ENCODE peak calls at places on chromosomes 4 and X, in nine cellular contexts. One of them, this sample, is unnamed.
A peak's percentile ranks its signal among the peaks of the same experiment; 100 is the strongest.

GRCh38 chr4:13917010-13917409 is 289.5 kb upstream of the BOD1L1 start:
- DNase-seq in hypothalamus: no peak
- DNase-seq in T-helper 2 cell: no peak
- DNase-seq in anterior cingulate cortex: no peak
- DNase-seq in cardiac muscle cell: peak; percentile 41
- DNase-seq in retina: no peak
- DNase-seq in islet precursor cell: no peak
- DNase-seq in substantia nigra: no peak
- DNase-seq in iris pigment epithelial cell: peak; percentile 69
- DNase-seq in this sample: peak; percentile 64

GRCh38 chr4:101244349-101244748 is 103.0 kb downstream of the PPP3CA start:
- DNase-seq in hypothalamus: no peak
- DNase-seq in T-helper 2 cell: no peak
- DNase-seq in anterior cingulate cortex: no peak
- DNase-seq in cardiac muscle cell: no peak
- DNase-seq in retina: no peak
- DNase-seq in islet precursor cell: no peak
- DNase-seq in substantia nigra: no peak
- DNase-seq in iris pigment epithelial cell: no peak
- DNase-seq in this sample: no peak

GRCh38 chr4:155666701-155667537 is at the start of gene GUCY1A1:
- DNase-seq in hypothalamus: no peak
- DNase-seq in T-helper 2 cell: no peak
- DNase-seq in anterior cingulate cortex: peak; percentile 45
- DNase-seq in cardiac muscle cell: peak; percentile 19
- DNase-seq in retina: peak; percentile 93
- DNase-seq in islet precursor cell: peak; percentile 88
- DNase-seq in substantia nigra: peak; percentile 27
- DNase-seq in iris pigment epithelial cell: peak; percentile 30
- DNase-seq in this sample: peak; percentile 43

GRCh38 chr4:57064811-57065711 is 45.1 kb downstream of the IGFBP7 start:
- DNase-seq in hypothalamus: no peak
- DNase-seq in T-helper 2 cell: no peak
- DNase-seq in anterior cingulate cortex: no peak
- DNase-seq in cardiac muscle cell: peak; percentile 87
- DNase-seq in retina: no peak
- DNase-seq in islet precursor cell: no peak
- DNase-seq in substantia nigra: no peak
- DNase-seq in iris pigment epithelial cell: peak; percentile 96
- DNase-seq in this sample: peak; percentile 81

GRCh38 chrX:70924294-70924693 is 6.6 kb downstream of the SLC7A3 start:
- DNase-seq in hypothalamus: no peak
- DNase-seq in T-helper 2 cell: no peak
- DNase-seq in anterior cingulate cortex: no peak
- DNase-seq in cardiac muscle cell: no peak
- DNase-seq in retina: no peak
- DNase-seq in islet precursor cell: no peak
- DNase-seq in substantia nigra: no peak
- DNase-seq in iris pigment epithelial cell: no peak
- DNase-seq in this sample: no peak

GRCh38 chr4:100095729-100096595 is 94.3 kb downstream of the DDIT4L start:
- DNase-seq in hypothalamus: no peak
- DNase-seq in T-helper 2 cell: peak; percentile 5
- DNase-seq in anterior cingulate cortex: peak; percentile 25
- DNase-seq in cardiac muscle cell: peak; percentile 88
- DNase-seq in retina: peak; percentile 39
- DNase-seq in islet precursor cell: peak; percentile 92
- DNase-seq in substantia nigra: no peak
- DNase-seq in iris pigment epithelial cell: peak; percentile 87
- DNase-seq in this sample: peak; percentile 61

GRCh38 chr4:59243038-59243437 is 1957.1 kb upstream of the ADGRL3 start:
- DNase-seq in hypothalamus: no peak
- DNase-seq in T-helper 2 cell: no peak
- DNase-seq in anterior cingulate cortex: no peak
- DNase-seq in cardiac muscle cell: no peak
- DNase-seq in retina: no peak
- DNase-seq in islet precursor cell: no peak
- DNase-seq in substantia nigra: no peak
- DNase-seq in iris pigment epithelial cell: no peak
- DNase-seq in this sample: no peak

GRCh38 chr4:126604273-126604867 is 1028.4 kb upstream of the INTU start:
- DNase-seq in hypothalamus: no peak
- DNase-seq in T-helper 2 cell: no peak
- DNase-seq in anterior cingulate cortex: peak; percentile 14
- DNase-seq in cardiac muscle cell: peak; percentile 65
- DNase-seq in retina: peak; percentile 30
- DNase-seq in islet precursor cell: no peak
- DNase-seq in substantia nigra: no peak
- DNase-seq in iris pigment epithelial cell: peak; percentile 57
- DNase-seq in this sample: peak; percentile 23

GRCh38 chr4:25950476-25951389 is 36.7 kb downstream of the SMIM20 start:
- DNase-seq in hypothalamus: no peak
- DNase-seq in T-helper 2 cell: no peak
- DNase-seq in anterior cingulate cortex: peak; percentile 2
- DNase-seq in cardiac muscle cell: peak; percentile 42
- DNase-seq in retina: no peak
- DNase-seq in islet precursor cell: no peak
- DNase-seq in substantia nigra: no peak
- DNase-seq in iris pigment epithelial cell: no peak
- DNase-seq in this sample: no peak